ENCODE peak calls at places on chromosome 3, in eight cellular contexts. K is GM10248; I is HFF-Myc; O is IMR-90; Y is cardiac muscle cell; S is fibroblast of pulmonary artery; F is H9; E is CD8-positive, alpha-beta T cell. W is an unnamed sample.

GRCh38 chr3:21328982-21329381 is 422.0 kb downstream of the ZNF385D start:
- DNase-seq in K (no peak), F (no peak), E (no peak), Y (no peak), I (no peak), S (no peak), O (no peak), W (no peak)

GRCh38 chr3:66215106-66215505 is 5.7 kb upstream of the SLC25A26 start:
- DNase-seq in Y (no peak), S (no peak), K (no peak), I (no peak), E (no peak), F (no peak), O (no peak), W (no peak)

GRCh38 chr3:151047636-151048035 is 37.8 kb upstream of the MED12L start:
- DNase-seq in Y (no peak), K (no peak), E (no peak), S (peak), O (peak), F (no peak), I (no peak), W (no peak)

GRCh38 chr3:111332488-111333095 is 209.4 kb upstream of the CD96 start:
- DNase-seq in O (no peak), K (no peak), Y (no peak), I (no peak), E (no peak), F (no peak), S (no peak), W (no peak)

GRCh38 chr3:72245183-72245811 is 460.3 kb upstream of the PROK2 start:
- DNase-seq in K (no peak), S (peak), E (no peak), I (no peak), Y (no peak), F (no peak), O (no peak), W (no peak)

GRCh38 chr3:72036899-72037298 is 252.0 kb upstream of the PROK2 start:
- DNase-seq in K (no peak), Y (no peak), E (no peak), S (peak), I (no peak), O (peak), F (no peak), W (no peak)

GRCh38 chr3:195260286-195260905 is 10.6 kb downstream of the XXYLT1 start:
- DNase-seq in E (no peak), F (peak), K (no peak), I (no peak), O (no peak), S (no peak), Y (peak), W (peak)

GRCh38 chr3:19149388-19149787 is 1.1 kb downstream of the KCNH8 start:
- DNase-seq in F (peak), E (no peak), Y (peak), I (no peak), K (peak), S (peak), O (no peak), W (no peak)

GRCh38 chr3:123571973-123572365 is 12.9 kb downstream of the HACD2 start:
- DNase-seq in K (no peak), Y (no peak), E (no peak), I (no peak), O (no peak), F (no peak), S (no peak), W (no peak)

GRCh38 chr3:71511037-71511436 is 72.5 kb downstream of the FOXP1 start:
- DNase-seq in K (no peak), S (peak), F (no peak), Y (no peak), E (no peak), O (peak), I (no peak), W (no peak)

GRCh38 chr3:66136597-66136996 is 84.2 kb upstream of the SLC25A26 start:
- DNase-seq in Y (no peak), S (no peak), F (no peak), I (no peak), O (peak), E (no peak), K (no peak), W (no peak)

GRCh38 chr3:129441782-129442181 is 1.8 kb downstream of the IFT122 start:
- DNase-seq in Y (peak), I (no peak), F (no peak), K (no peak), S (peak), E (no peak), O (peak), W (no peak)

GRCh38 chr3:14141144-14141543 is 16.3 kb downstream of the TMEM43 start:
- DNase-seq in O (peak), Y (no peak), E (no peak), S (no peak), I (no peak), K (no peak), F (no peak), W (no peak)

GRCh38 chr3:72821170-72821781 is 27.0 kb downstream of the SHQ1 start:
- DNase-seq in S (peak), O (peak), K (peak), F (no peak), Y (no peak), E (no peak), I (no peak), W (no peak)

GRCh38 chr3:12222765-12223485 is 64.2 kb upstream of the TIMP4 start:
- DNase-seq in S (peak), F (no peak), E (no peak), Y (no peak), K (no peak), O (peak), I (no peak), W (peak)

GRCh38 chr3:16632395-16632794 is 27.2 kb upstream of the DAZL start:
- DNase-seq in S (no peak), F (no peak), O (no peak), Y (no peak), I (no peak), E (no peak), K (no peak), W (no peak)

GRCh38 chr3:128426128-128426921 is 40.4 kb downstream of the DNAJB8 start:
- DNase-seq in S (peak), K (peak), O (no peak), I (no peak), F (peak), Y (peak), E (peak), W (peak)

GRCh38 chr3:143120716-143121239 is 1.2 kb downstream of the CHST2 start:
- DNase-seq in O (peak), I (no peak), F (peak), S (peak), Y (peak), E (peak), K (peak), W (no peak)

GRCh38 chr3:153180860-153181372 is 18.9 kb downstream of the RAP2B start:
- DNase-seq in K (no peak), S (no peak), E (no peak), F (no peak), O (no peak), Y (no peak), I (no peak), W (peak)

GRCh38 chr3:38519000-38519399 is 22.9 kb downstream of the EXOG start:
- DNase-seq in I (no peak), F (no peak), O (peak), Y (no peak), K (no peak), E (no peak), S (no peak), W (no peak)

GRCh38 chr3:4935347-4935746 is 43.9 kb upstream of the BHLHE40 start:
- DNase-seq in O (no peak), Y (no peak), I (no peak), F (no peak), S (no peak), K (no peak), E (no peak), W (no peak)

GRCh38 chr3:25428003-25428861 is at the start of gene RARB:
- DNase-seq in E (no peak), K (peak), S (peak), I (peak), F (peak), O (peak), Y (peak), W (peak)

GRCh38 chr3:192129586-192129985 is 597.8 kb downstream of the FGF12 start:
- DNase-seq in Y (no peak), K (no peak), I (no peak), E (no peak), S (no peak), F (no peak), O (no peak), W (no peak)

GRCh38 chr3:187568171-187568570 is 102.0 kb downstream of the SST start:
- DNase-seq in S (no peak), K (no peak), I (no peak), O (no peak), F (no peak), E (no peak), Y (no peak), W (no peak)

GRCh38 chr3:49213541-49213943 is 42.1 kb downstream of the KLHDC8B start:
- DNase-seq in O (no peak), F (no peak), E (no peak), Y (no peak), I (no peak), S (no peak), K (no peak), W (no peak)

GRCh38 chr3:14225421-14225820 is 46.8 kb downstream of the LSM3 start:
- DNase-seq in I (no peak), S (no peak), Y (no peak), F (no peak), K (no peak), E (no peak), O (no peak), W (peak)

GRCh38 chr3:29408676-29409075 is 127.8 kb downstream of the RBMS3 start:
- DNase-seq in K (no peak), I (no peak), E (no peak), F (no peak), Y (no peak), S (peak), O (no peak), W (no peak)

GRCh38 chr3:187799942-187800637 is 54.8 kb upstream of the BCL6 start:
- DNase-seq in Y (no peak), I (no peak), E (no peak), S (no peak), K (peak), O (peak), F (no peak), W (no peak)

GRCh38 chr3:53550005-53550620 is 55.7 kb downstream of the CACNA1D start:
- DNase-seq in I (no peak), Y (peak), K (no peak), S (no peak), O (no peak), F (no peak), E (no peak), W (no peak)

GRCh38 chr3:50627407-50628051 is 10.6 kb downstream of the MAPKAPK3 start:
- DNase-seq in I (no peak), Y (peak), K (peak), O (peak), S (peak), F (peak), E (no peak), W (no peak)

GRCh38 chr3:120418446-120418845 is 32.3 kb downstream of the FSTL1 start:
- DNase-seq in Y (no peak), S (no peak), I (no peak), K (no peak), E (no peak), F (no peak), O (no peak), W (no peak)

GRCh38 chr3:4828279-4829030 is 150.8 kb upstream of the BHLHE40 start:
- DNase-seq in K (no peak), F (no peak), S (peak), E (no peak), O (peak), I (no peak), Y (no peak), W (no peak)

GRCh38 chr3:132245547-132245946 is 71.7 kb upstream of the ACP3 start:
- DNase-seq in I (peak), F (no peak), K (no peak), S (peak), E (no peak), Y (no peak), O (no peak), W (peak)

GRCh38 chr3:99425930-99426329 is 212.5 kb upstream of the COL8A1 start:
- DNase-seq in S (no peak), K (no peak), F (no peak), E (no peak), I (no peak), O (no peak), Y (no peak), W (no peak)

GRCh38 chr3:71801986-71802385 is 17.0 kb upstream of the PROK2 start:
- DNase-seq in I (no peak), S (no peak), O (no peak), K (no peak), F (no peak), E (no peak), Y (no peak), W (no peak)

GRCh38 chr3:24359645-24360462 is 134.8 kb downstream of the THRB start:
- DNase-seq in K (no peak), Y (no peak), S (no peak), E (no peak), O (no peak), F (no peak), I (no peak), W (no peak)
- TF ChIP-seq CTCF in K (no peak), Y (peak), S (peak), E (no peak), O (no peak), F (peak), I (peak), W (no peak)

DNA sequence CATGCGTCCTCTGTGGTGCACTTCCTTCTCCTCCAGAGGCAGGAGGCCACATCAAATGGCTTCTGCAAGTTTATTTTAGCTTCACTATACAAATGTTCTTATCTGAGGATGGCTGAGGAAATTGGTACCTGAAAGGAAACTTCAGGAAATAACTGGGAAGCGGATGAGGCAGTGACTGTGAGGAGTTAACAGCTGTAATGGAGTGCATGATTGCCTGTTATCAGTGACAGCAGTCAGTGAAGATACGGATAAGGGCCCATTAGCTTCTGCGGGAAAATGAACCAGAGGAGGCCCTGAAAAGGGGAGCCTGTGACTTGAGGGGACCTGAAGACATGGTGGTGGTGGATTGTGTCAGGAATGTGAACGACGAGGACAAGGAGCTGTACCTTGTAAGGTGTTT is 51.8 kb downstream of the SPATA16 start:
- DNase-seq in I (no peak), F (no peak), Y (no peak), S (no peak), E (no peak), K (no peak), O (no peak), W (no peak)
- TF ChIP-seq CTCF in I (no peak), F (no peak), Y (no peak), S (no peak), E (no peak), K (no peak), O (no peak), W (no peak)

DNA sequence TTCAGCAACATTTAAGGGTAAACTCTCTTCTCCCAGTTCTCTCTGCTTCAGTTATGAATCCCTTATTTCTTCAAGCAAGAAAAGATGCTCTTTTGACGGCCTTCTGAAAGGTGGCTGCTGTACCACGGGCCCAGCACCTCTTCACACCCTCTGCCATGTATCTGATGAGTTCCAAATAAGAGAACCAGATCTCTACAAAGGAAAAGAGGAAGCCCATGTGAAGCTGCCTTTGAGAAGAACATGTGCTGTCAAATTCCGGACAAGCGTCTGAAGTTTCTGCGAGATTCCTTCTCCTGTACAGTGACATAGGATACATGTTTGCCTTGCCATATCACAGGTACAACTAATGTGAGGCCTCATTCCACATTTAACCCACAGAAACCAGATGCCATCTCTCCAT is 59.2 kb downstream of the SH3BP5 start:
- DNase-seq in O (no peak), K (no peak), F (no peak), I (no peak), S (no peak), E (no peak), Y (no peak), W (peak)
- TF ChIP-seq CTCF in O (no peak), K (no peak), F (no peak), I (no peak), S (no peak), E (no peak), Y (no peak), W (no peak)

DNA sequence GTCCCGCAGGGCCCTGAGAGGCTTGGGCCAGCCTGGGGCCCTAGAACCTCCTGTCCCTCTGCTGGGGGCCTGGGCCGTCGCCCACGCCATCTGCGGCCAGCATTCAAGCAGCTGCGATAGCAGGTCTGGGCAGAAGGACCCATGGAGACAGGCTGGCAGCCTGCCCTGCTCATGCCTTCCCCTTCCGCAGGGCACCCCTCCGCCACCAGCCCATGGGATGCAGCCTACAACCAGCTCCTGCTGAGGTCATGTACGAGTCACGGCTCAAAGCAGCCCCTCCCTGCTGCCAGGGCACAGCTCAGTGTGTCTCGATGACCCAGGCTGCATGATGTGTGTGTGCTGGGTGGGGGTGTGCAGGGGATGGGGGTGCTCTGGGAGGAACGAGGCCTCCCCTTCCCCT is 27.8 kb downstream of the DUSP7 start:
- DNase-seq in E (no peak), Y (no peak), F (no peak), S (no peak), I (no peak), O (peak), K (no peak), W (no peak)
- TF ChIP-seq CTCF in E (no peak), Y (no peak), F (no peak), S (no peak), I (no peak), O (no peak), K (no peak), W (no peak)

GRCh38 chr3:62631471-62631870 is 243.7 kb downstream of the CADPS start:
- DNase-seq in E (no peak), Y (no peak), O (no peak), K (no peak), F (no peak), I (no peak), S (no peak), W (no peak)

GRCh38 chr3:62638316-62638715 is 236.9 kb downstream of the CADPS start:
- DNase-seq in I (no peak), S (no peak), E (no peak), K (no peak), Y (no peak), O (no peak), F (no peak), W (no peak)

GRCh38 chr3:62630664-62631063 is 244.6 kb downstream of the CADPS start:
- DNase-seq in E (no peak), S (no peak), Y (no peak), F (no peak), O (no peak), K (no peak), I (no peak), W (no peak)

GRCh38 chr3:62636235-62636826 is 238.9 kb downstream of the CADPS start:
- DNase-seq in O (no peak), I (no peak), E (no peak), F (no peak), K (no peak), Y (peak), S (no peak), W (no peak)

GRCh38 chr3:62632510-62633294 is 242.5 kb downstream of the CADPS start:
- DNase-seq in E (no peak), K (no peak), O (no peak), I (peak), Y (no peak), S (no peak), F (no peak), W (no peak)
- TF ChIP-seq CTCF in E (no peak), K (no peak), O (no peak), I (peak), Y (no peak), S (no peak), F (peak), W (no peak)

DNA sequence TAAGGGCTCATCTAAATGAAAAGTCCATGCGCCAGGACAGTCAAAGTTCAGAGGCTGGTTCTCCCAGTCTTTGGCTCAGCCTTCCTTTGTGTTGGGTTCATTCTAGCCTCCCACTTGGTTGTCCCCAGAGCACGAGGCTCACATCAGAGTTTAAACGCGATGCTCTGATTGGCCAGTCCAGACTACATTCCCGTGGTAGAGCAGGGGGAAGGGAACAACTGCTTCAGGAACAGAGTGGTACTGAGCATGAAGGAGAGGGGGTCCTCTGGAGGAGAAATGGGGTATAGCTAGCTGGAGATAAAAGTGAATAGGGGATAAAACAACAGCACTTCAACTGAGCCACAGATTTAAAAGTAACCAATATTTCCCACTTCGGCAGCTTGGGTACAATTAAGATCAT is 32.2 kb downstream of the ANAPC13 start:
- DNase-seq in Y (no peak), O (no peak), I (no peak), K (no peak), F (peak), S (no peak), E (no peak), W (no peak)
- TF ChIP-seq CTCF in Y (peak), O (peak), I (peak), K (no peak), F (peak), S (no peak), E (no peak), W (no peak)

W was measured in HL-60.